ENCODE peak calls at places on chromosomes 12 and 14, in six cellular contexts. A, T, C, K, S and X are unnamed samples.

GRCh38 chr12:45122776-45123380 is 72.0 kb upstream of the DBX2 start:
- DNase-seq in A (no peak), T (peak), C (no peak), K (no peak), S (no peak), X (no peak)

GRCh38 chr12:93180566-93180965 is 197.2 kb upstream of the NUDT4 start:
- DNase-seq in A (no peak), T (no peak), C (no peak), K (no peak), S (no peak), X (no peak)

GRCh38 chr12:113957627-113958026 is 8.5 kb downstream of the RBM19 start:
- DNase-seq in A (no peak), T (no peak), C (no peak), K (no peak), S (no peak), X (no peak)

GRCh38 chr12:109291531-109292341 is 17.3 kb downstream of the FOXN4 start:
- DNase-seq in A (peak), T (peak), C (no peak), K (no peak), S (no peak), X (peak)

GRCh38 chr14:92940543-92940942 is 17.6 kb downstream of the CHGA start:
- DNase-seq in A (no peak), T (no peak), C (no peak), K (no peak), S (no peak), X (no peak)

GRCh38 chr14:102043251-102044025 is 43.4 kb downstream of the HSP90AA1 start:
- DNase-seq in A (no peak), T (no peak), C (no peak), K (no peak), S (no peak), X (no peak)

GRCh38 chr12:13454991-13455696 is 258.6 kb downstream of the EMP1 start:
- DNase-seq in A (no peak), T (no peak), C (no peak), K (no peak), S (no peak), X (no peak)

GRCh38 chr12:64685605-64686004 is 73.6 kb downstream of the GNS start:
- DNase-seq in A (no peak), T (no peak), C (no peak), K (no peak), S (no peak), X (no peak)

GRCh38 chr14:104266643-104267575 is 128.5 kb downstream of the KIF26A start:
- DNase-seq in A (peak), T (no peak), C (no peak), K (peak), S (no peak), X (peak)

GRCh38 chr12:26187014-26187413 is 8.4 kb upstream of the SSPN start:
- DNase-seq in A (no peak), T (no peak), C (no peak), K (no peak), S (no peak), X (no peak)

GRCh38 chr12:68623984-68624383 is 13.3 kb downstream of the RAP1B start:
- DNase-seq in A (no peak), T (no peak), C (no peak), K (no peak), S (no peak), X (no peak)

GRCh38 chr12:120536064-120536791 is 2.1 kb downstream of the RNF10 start:
- DNase-seq in A (peak), T (no peak), C (peak), K (no peak), S (peak), X (peak)

GRCh38 chr12:89368386-89368785 is 16.1 kb upstream of the DUSP6 start:
- DNase-seq in A (no peak), T (no peak), C (no peak), K (no peak), S (no peak), X (no peak)

GRCh38 chr12:49553512-49554088 is 14.3 kb downstream of the MCRS1 start:
- DNase-seq in A (no peak), T (peak), C (no peak), K (no peak), S (no peak), X (no peak)

GRCh38 chr12:95385246-95385645 is 88.7 kb upstream of the METAP2 start:
- DNase-seq in A (no peak), T (peak), C (no peak), K (peak), S (no peak), X (no peak)

GRCh38 chr12:24270965-24271364 is 321.5 kb upstream of the SOX5 start:
- DNase-seq in A (no peak), T (no peak), C (no peak), K (no peak), S (no peak), X (no peak)

GRCh38 chr14:24941719-24942118 is 108.2 kb downstream of the STXBP6 start:
- DNase-seq in A (peak), T (no peak), C (no peak), K (no peak), S (no peak), X (peak)

GRCh38 chr12:94175763-94176660 is 27.6 kb downstream of the PLXNC1 start:
- DNase-seq in A (no peak), T (no peak), C (no peak), K (no peak), S (peak), X (no peak)

GRCh38 chr14:99649219-99649618 is 4.3 kb downstream of the HHIPL1 start:
- DNase-seq in A (no peak), T (no peak), C (no peak), K (no peak), S (no peak), X (no peak)

GRCh38 chr12:32568241-32568640 is 110.9 kb upstream of the DNM1L start:
- DNase-seq in A (no peak), T (no peak), C (no peak), K (no peak), S (no peak), X (no peak)

GRCh38 chr12:46664771-46665287 is 161.0 kb downstream of the SLC38A4 start:
- DNase-seq in A (no peak), T (no peak), C (no peak), K (no peak), S (no peak), X (no peak)

GRCh38 chr14:72582582-72582981 is 311.3 kb downstream of the DPF3 start:
- DNase-seq in A (no peak), T (no peak), C (no peak), K (no peak), S (no peak), X (no peak)

GRCh38 chr12:111386891-111387290 is 18.0 kb upstream of the PHETA1 start:
- DNase-seq in A (no peak), T (no peak), C (no peak), K (no peak), S (no peak), X (no peak)

GRCh38 chr14:21244546-21244945 is 24.7 kb downstream of the HNRNPC start:
- DNase-seq in A (no peak), T (no peak), C (no peak), K (no peak), S (no peak), X (no peak)

GRCh38 chr14:23085458-23085857 is 9.5 kb downstream of the ACIN1 start:
- DNase-seq in A (no peak), T (no peak), C (no peak), K (no peak), S (no peak), X (no peak)

GRCh38 chr12:80937391-80938238 is at the start of gene LIN7A:
- DNase-seq in A (peak), T (peak), C (no peak), K (peak), S (no peak), X (peak)

GRCh38 chr14:100724061-100724460 is 2.6 kb upstream of the DLK1 start:
- DNase-seq in A (no peak), T (no peak), C (no peak), K (no peak), S (no peak), X (no peak)

DNA sequence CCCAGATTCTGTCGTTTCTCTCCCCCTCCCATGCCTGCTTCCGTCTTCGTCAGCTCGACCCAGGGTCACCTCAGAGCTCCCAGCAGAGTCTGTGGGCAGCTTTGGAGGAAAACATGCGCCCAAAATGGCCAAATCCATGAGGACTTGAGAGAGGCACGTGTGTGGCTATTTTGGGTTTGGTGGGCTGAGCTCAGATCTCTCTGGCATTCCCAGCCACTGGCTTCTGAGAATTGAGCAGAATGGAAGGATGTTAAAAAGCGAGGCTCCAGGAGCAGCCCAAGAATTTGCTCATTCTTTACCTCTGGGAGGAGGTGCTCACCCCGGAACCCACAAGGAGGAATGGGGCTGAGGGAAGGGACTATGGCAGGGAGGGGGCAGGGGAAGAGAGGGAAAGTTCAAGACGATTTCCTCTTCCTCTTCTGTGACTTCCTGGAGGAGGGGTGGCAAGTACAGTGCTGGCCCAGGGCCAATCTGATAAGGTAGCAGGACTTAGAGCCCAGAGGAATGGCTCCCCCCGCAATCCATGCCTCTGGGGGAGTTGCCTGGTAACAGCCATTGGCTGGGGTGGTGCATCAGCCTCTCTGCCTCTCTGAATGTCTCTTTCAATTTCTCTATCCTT is 20.1 kb downstream of the TSPAN9 start:
- DNase-seq in A (peak), T (no peak), C (no peak), K (peak), S (no peak), X (peak)
- H3K27ac ChIP-seq in A (peak), T (no peak), C (no peak), K (peak), S (no peak), X (no peak)

GRCh38 chr12:1351926-1352325 is 242.5 kb downstream of the FBXL14 start:
- DNase-seq in A (no peak), T (no peak), C (no peak), K (no peak), S (no peak), X (no peak)
- H3K27ac ChIP-seq in A (no peak), T (peak), C (no peak), K (no peak), S (no peak), X (no peak)

GRCh38 chr12:42477931-42478330 is 111.6 kb downstream of the PRICKLE1 start:
- DNase-seq in A (no peak), T (no peak), C (no peak), K (no peak), S (no peak), X (no peak)
- H3K27ac ChIP-seq in A (no peak), T (no peak), C (no peak), K (no peak), S (no peak), X (no peak)

GRCh38 chr14:91244501-91244901 is at the start of gene GPR68:
- DNase-seq in A (peak), T (peak), C (no peak), K (peak), S (no peak), X (peak)

GRCh38 chr14:91242635-91243034 is 1.9 kb downstream of the GPR68 start:
- DNase-seq in A (no peak), T (no peak), C (no peak), K (no peak), S (no peak), X (no peak)

GRCh38 chr14:91243098-91243483 is 1.4 kb downstream of the GPR68 start:
- DNase-seq in A (no peak), T (no peak), C (no peak), K (no peak), S (no peak), X (no peak)

GRCh38 chr14:91245029-91245428 is 525 bp upstream of the GPR68 start:
- DNase-seq in A (no peak), T (no peak), C (peak), K (no peak), S (peak), X (no peak)

DNA sequence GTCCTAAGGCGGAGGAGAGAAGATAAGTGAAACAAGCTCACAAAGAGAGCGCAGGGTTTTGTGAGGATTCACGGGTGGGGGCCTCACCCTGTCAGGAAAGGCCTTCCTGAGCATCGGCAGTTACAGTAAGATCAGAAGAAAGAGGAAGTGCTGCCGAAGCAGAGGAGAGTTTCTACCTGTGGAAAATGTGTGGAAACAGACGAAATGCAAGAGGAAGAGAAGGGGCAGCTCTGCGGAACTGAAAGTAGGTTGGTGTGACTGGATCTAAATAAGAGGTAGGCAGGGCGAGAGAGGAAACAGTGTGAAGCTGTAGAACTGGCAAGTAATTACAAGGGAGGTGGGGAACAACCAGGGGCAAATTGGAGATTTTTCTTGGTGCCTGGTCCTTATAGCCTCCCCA is 2.7 kb downstream of the GPR68 start:
- DNase-seq in A (no peak), T (no peak), C (no peak), K (no peak), S (peak), X (peak)
- H3K27ac ChIP-seq in A (peak), T (no peak), C (peak), K (no peak), S (peak), X (no peak)

DNA sequence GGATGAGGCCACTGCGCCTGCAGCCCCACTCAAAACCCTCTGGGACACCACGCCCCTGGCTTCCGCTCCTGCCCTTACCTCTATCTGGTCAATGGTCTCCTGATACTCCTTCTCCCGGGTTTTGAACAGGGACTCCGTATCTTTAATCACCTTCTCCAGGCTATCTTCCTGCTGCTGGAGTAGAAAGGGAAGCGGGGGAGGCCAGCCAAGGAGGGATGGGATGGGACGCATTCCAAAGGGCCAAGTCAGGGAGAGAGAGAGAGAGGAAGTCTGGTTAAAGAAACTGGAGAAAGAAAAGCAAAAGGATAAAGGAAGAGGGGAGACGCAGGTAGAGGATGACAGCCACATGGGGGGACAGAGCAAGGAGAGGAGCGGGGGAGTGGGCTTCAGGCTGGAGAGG is 7.9 kb downstream of the IFFO1 start:
- DNase-seq in A (no peak), T (no peak), C (no peak), K (peak), S (no peak), X (no peak)
- H3K27ac ChIP-seq in A (peak), T (no peak), C (no peak), K (no peak), S (no peak), X (no peak)